ENCODE peak calls at places on chromosome 14, in four cellular contexts. S is GM23338, Q is hypothalamus, W is neural crest cell. X is an unnamed sample.

GRCh38 chr14:95258156-95258555 is 61.6 kb downstream of the CLMN start:
- DNase-seq in S (no peak), Q (no peak), W (no peak), X (no peak)

GRCh38 chr14:31717294-31718085 is 156.3 kb downstream of the NUBPL start:
- DNase-seq in W (no peak), Q (no peak), S (no peak), X (no peak)

GRCh38 chr14:67999693-68000384 is 180.3 kb downstream of the RAD51B start:
- DNase-seq in Q (no peak), S (no peak), W (no peak), X (no peak)

GRCh38 chr14:104985675-104986486 is at the start of gene CLBA1:
- DNase-seq in Q (peak), W (peak), S (peak), X (peak)

GRCh38 chr14:52553002-52553670 is 500 bp downstream of the GPR137C start:
- DNase-seq in S (peak), W (peak), Q (peak), X (peak)

GRCh38 chr14:21454843-21455550 is 926 bp downstream of the CHD8 start:
- DNase-seq in W (no peak), S (peak), Q (no peak), X (peak)

GRCh38 chr14:104301731-104302460 is 163.5 kb downstream of the KIF26A start:
- DNase-seq in W (no peak), Q (no peak), S (no peak), X (no peak)

GRCh38 chr14:69797573-69798338 is 715 bp upstream of the SLC10A1 start:
- DNase-seq in S (no peak), W (no peak), Q (no peak), X (peak)

GRCh38 chr14:97446087-97446486 is 648.9 kb downstream of the VRK1 start:
- DNase-seq in S (peak), W (no peak), Q (no peak), X (no peak)

GRCh38 chr14:33017016-33017415 is 78.3 kb downstream of the NPAS3 start:
- DNase-seq in S (no peak), W (no peak), Q (no peak), X (no peak)

GRCh38 chr14:88604213-88604612 is 41.4 kb downstream of the ZC3H14 start:
- DNase-seq in S (peak), W (no peak), Q (no peak), X (no peak)

GRCh38 chr14:105880616-105881015 is 354.2 kb downstream of the TMEM121 start:
- DNase-seq in Q (no peak), S (no peak), W (no peak), X (no peak)

GRCh38 chr14:99127651-99128167 is 144.3 kb downstream of the BCL11B start:
- DNase-seq in S (peak), Q (no peak), W (no peak), X (no peak)

GRCh38 chr14:20262642-20263128 is 23.6 kb downstream of the OR11H4 start:
- DNase-seq in Q (no peak), W (no peak), S (peak), X (no peak)

GRCh38 chr14:52265248-52265647 is 2.2 kb upstream of the PTGDR start:
- DNase-seq in W (no peak), Q (no peak), S (no peak), X (no peak)